ENCODE peak calls at places on chromosomes 7 and 10, in seven cellular contexts. R is activated CD8-positive, alpha-beta memory T cell treated with anti-CD3 and anti-CD28 coated beads, Interleukin-2, amount 10 ng/mL, durations not matched to agents 7 days and 5 days; N is NCI-H2029 treated with DMSO at 0.1 percent for 48 hours; C is activated B cell treated with CpG ODN at 0.5 μM for 24 hours; U is H7; S is iPS-NIHi11; Z is iris pigment epithelial cell. T is an unnamed sample.

GRCh38 chr10:69685802-69686585 is 55.9 kb downstream of the FAM241B start:
- DNase-seq in Z (peak; percentile 34), S (no peak), N (no peak), C (no peak), U (no peak), R (no peak), T (no peak)

GRCh38 chr7:99331002-99331401 is 5.3 kb downstream of the ARPC1A start:
- DNase-seq in C (no peak), Z (peak; percentile 25), N (no peak), S (no peak), U (no peak), R (no peak), T (no peak)

GRCh38 chr10:46558411-46559185 is 2.1 kb upstream of the GPRIN2 start:
- DNase-seq in S (no peak), U (no peak), C (no peak), R (peak; percentile 40), Z (no peak), N (peak; percentile 88), T (no peak)

GRCh38 chr7:122885583-122886356 is 490 bp downstream of the CADPS2 start:
- DNase-seq in N (peak; percentile 39), C (no peak), Z (peak; percentile 58), R (no peak), S (peak; percentile 65), U (peak; percentile 74), T (peak; percentile 16)

GRCh38 chr7:68321076-68321639 is 1277.1 kb upstream of the AUTS2 start:
- DNase-seq in C (no peak), U (no peak), Z (no peak), R (no peak), S (no peak), N (peak; percentile 86), T (no peak)

GRCh38 chr10:97411411-97411810 is 10.3 kb upstream of the RRP12 start:
- DNase-seq in R (no peak), Z (peak; percentile 77), C (no peak), U (peak; percentile 2), S (no peak), N (no peak), T (no peak)

GRCh38 chr10:119253433-119254174 is 46.2 kb downstream of the GRK5 start:
- DNase-seq in U (peak; percentile 71), Z (peak; percentile 98), R (peak; percentile 63), C (no peak), S (peak; percentile 47), N (no peak), T (peak; percentile 86)

GRCh38 chr7:136061433-136061832 is 84.3 kb upstream of the MTPN start:
- DNase-seq in Z (no peak), C (no peak), S (no peak), U (no peak), N (no peak), R (no peak), T (no peak)

GRCh38 chr7:130700760-130701159 is 14.4 kb upstream of the TSGA13 start:
- DNase-seq in R (no peak), C (no peak), Z (no peak), U (no peak), N (no peak), S (no peak), T (no peak)

GRCh38 chr10:45239642-45240041 is 75.8 kb downstream of the OR13A1 start:
- DNase-seq in N (no peak), Z (peak; percentile 67), C (no peak), R (no peak), U (no peak), S (no peak), T (no peak)

GRCh38 chr7:95805909-95806308 is 33.6 kb downstream of the DYNC1I1 start:
- DNase-seq in R (no peak), S (no peak), Z (no peak), C (no peak), U (no peak), N (no peak), T (no peak)

GRCh38 chr7:4634166-4634565 is 47.9 kb upstream of the FOXK1 start:
- DNase-seq in Z (peak; percentile 84), U (no peak), C (no peak), S (no peak), R (no peak), N (no peak), T (no peak)

GRCh38 chr10:10591682-10592412 is 425.8 kb upstream of the CELF2 start:
- DNase-seq in Z (no peak), R (no peak), S (no peak), C (no peak), N (no peak), U (no peak), T (no peak)

GRCh38 chr7:152896217-152896616 is 136.7 kb downstream of the ACTR3B start:
- DNase-seq in R (no peak), N (no peak), C (no peak), Z (no peak), S (no peak), U (no peak), T (no peak)

GRCh38 chr10:5476918-5477525 is 22.3 kb downstream of the CALML5 start:
- DNase-seq in S (no peak), Z (peak; percentile 84), C (no peak), R (no peak), N (no peak), U (peak; percentile 59), T (no peak)

GRCh38 chr10:22544325-22545068 is 169.9 kb downstream of the PIP4K2A start:
- DNase-seq in S (no peak), U (no peak), N (peak; percentile 6), Z (no peak), C (no peak), R (no peak), T (no peak)

GRCh38 chr10:47402681-47403301 is 18.7 kb upstream of the ZNF488 start:
- DNase-seq in C (no peak), S (peak; percentile 59), R (peak; percentile 27), Z (peak; percentile 78), N (no peak), U (no peak), T (peak; percentile 82)

GRCh38 chr7:2440608-2441245 is 35.5 kb downstream of the GRIFIN start:
- DNase-seq in N (no peak), U (peak; percentile 52), C (no peak), Z (no peak), R (no peak), S (peak; percentile 13), T (no peak)

GRCh38 chr10:97428572-97428981 is 2.6 kb downstream of the PGAM1 start:
- DNase-seq in S (no peak), C (no peak), Z (peak; percentile 60), N (no peak), R (peak; percentile 71), U (peak; percentile 34), T (no peak)

T was measured in HS-5.